ENCODE peak calls at places on chromosomes 6 and 20, in four cellular contexts. I is heart right ventricle, B is left lung, Z is ovary. R is an unnamed sample.

GRCh38 chr6:16278048-16278724 is 39.8 kb downstream of the GMPR start:
- DNase-seq in I (no peak), B (no peak), Z (no peak), R (no peak)

GRCh38 chr6:137870744-137871247 is 3.7 kb downstream of the TNFAIP3 start:
- DNase-seq in I (no peak), B (no peak), Z (no peak), R (no peak)

GRCh38 chr20:48284837-48285236 is 499.6 kb upstream of the SULF2 start:
- DNase-seq in I (no peak), B (no peak), Z (no peak), R (no peak)

GRCh38 chr6:328184-328670 is 35.9 kb downstream of the DUSP22 start:
- DNase-seq in I (no peak), B (no peak), Z (no peak), R (peak)

GRCh38 chr20:48791666-48792071 is 36.1 kb downstream of the PREX1 start:
- DNase-seq in I (no peak), B (no peak), Z (no peak), R (peak)

GRCh38 chr20:40322941-40323340 is 366.1 kb downstream of the MAFB start:
- DNase-seq in I (no peak), B (no peak), Z (no peak), R (no peak)

GRCh38 chr6:21900730-21901129 is 307.2 kb downstream of the SOX4 start:
- DNase-seq in I (no peak), B (no peak), Z (no peak), R (no peak)

GRCh38 chr6:30646450-30647038 is 389 bp upstream of the C6orf136 start:
- DNase-seq in I (peak), B (peak), Z (peak), R (peak)

GRCh38 chr6:1481326-1481725 is 92.0 kb downstream of the FOXF2 start:
- DNase-seq in I (no peak), B (no peak), Z (no peak), R (peak)

GRCh38 chr6:131269565-131270391 is 134.5 kb downstream of the AKAP7 start:
- DNase-seq in I (no peak), B (no peak), Z (no peak), R (no peak)

GRCh38 chr6:89834884-89835792 is 5.5 kb downstream of the CASP8AP2 start:
- DNase-seq in I (no peak), B (no peak), Z (no peak), R (no peak)

GRCh38 chr6:15116889-15117288 is 129.0 kb upstream of the JARID2 start:
- DNase-seq in I (no peak), B (no peak), Z (no peak), R (no peak)

GRCh38 chr20:22383156-22383555 is 201.2 kb downstream of the FOXA2 start:
- DNase-seq in I (no peak), B (no peak), Z (no peak), R (no peak)

GRCh38 chr20:49052334-49052733 is 6.2 kb downstream of the CSE1L start:
- DNase-seq in I (no peak), B (no peak), Z (no peak), R (no peak)

GRCh38 chr6:167706313-167707109 is 120.2 kb upstream of the AFDN start:
- DNase-seq in I (no peak), B (no peak), Z (no peak), R (no peak)

GRCh38 chr6:33622456-33623431 is 1.6 kb downstream of the ITPR3 start:
- DNase-seq in I (no peak), B (no peak), Z (no peak), R (no peak)

GRCh38 chr6:134468633-134469032 is 150.7 kb upstream of the SGK1 start:
- DNase-seq in I (no peak), B (no peak), Z (no peak), R (no peak)

GRCh38 chr6:4008324-4009047 is 70.5 kb downstream of the FAM217A start:
- DNase-seq in I (no peak), B (no peak), Z (no peak), R (peak)

GRCh38 chr6:35230950-35231349 is 17.2 kb downstream of the SCUBE3 start:
- DNase-seq in I (peak), B (no peak), Z (peak), R (no peak)

GRCh38 chr6:160519603-160520042 is 144.5 kb downstream of the LPA start:
- DNase-seq in I (no peak), B (no peak), Z (no peak), R (no peak)

GRCh38 chr6:466564-466963 is 75.0 kb downstream of the IRF4 start:
- DNase-seq in I (no peak), B (no peak), Z (no peak), R (no peak)

GRCh38 chr20:4069741-4070140 is 54.4 kb upstream of the RNF24 start:
- DNase-seq in I (no peak), B (no peak), Z (no peak), R (no peak)

GRCh38 chr6:137926207-137926731 is 59.2 kb downstream of the TNFAIP3 start:
- DNase-seq in I (no peak), B (no peak), Z (no peak), R (peak)

GRCh38 chr20:34375977-34376430 is 12.9 kb downstream of the ITCH start:
- DNase-seq in I (no peak), B (no peak), Z (no peak), R (no peak)

GRCh38 chr6:148533309-148534107 is 190.9 kb downstream of the SASH1 start:
- DNase-seq in I (no peak), B (no peak), Z (no peak), R (no peak)

GRCh38 chr6:6593876-6594275 is 5.4 kb downstream of the LY86 start:
- DNase-seq in I (no peak), B (no peak), Z (no peak), R (no peak)

GRCh38 chr6:105982761-105983600 is 103.2 kb upstream of the PRDM1 start:
- DNase-seq in I (no peak), B (no peak), Z (no peak), R (no peak)

GRCh38 chr6:26473429-26473757 is 15.6 kb downstream of the BTN2A1 start:
- DNase-seq in I (no peak), B (no peak), Z (no peak), R (no peak)

GRCh38 chr6:88705601-88706000 is 257.8 kb downstream of the RNGTT start:
- DNase-seq in I (no peak), B (no peak), Z (no peak), R (no peak)

GRCh38 chr20:51731771-51732453 is 36.3 kb downstream of the ATP9A start:
- DNase-seq in I (no peak), B (no peak), Z (peak), R (no peak)

GRCh38 chr6:4957521-4958231 is 46.2 kb downstream of the RPP40 start:
- DNase-seq in I (no peak), B (no peak), Z (no peak), R (no peak)

GRCh38 chr6:41767112-41767946 is 12.4 kb downstream of the FRS3 start:
- DNase-seq in I (no peak), B (no peak), Z (no peak), R (peak)

GRCh38 chr6:140744648-140745320 is 1370.3 kb upstream of the CITED2 start:
- DNase-seq in I (no peak), B (no peak), Z (no peak), R (peak)

GRCh38 chr20:50911030-50911429 is 20.2 kb downstream of the ADNP start:
- DNase-seq in I (no peak), B (no peak), Z (no peak), R (peak)

GRCh38 chr6:162343196-162343901 is 384.2 kb downstream of the PRKN start:
- DNase-seq in I (no peak), B (no peak), Z (no peak), R (no peak)

GRCh38 chr20:48329676-48330644 is 497.8 kb downstream of the PREX1 start:
- DNase-seq in I (no peak), B (no peak), Z (peak), R (no peak)

GRCh38 chr20:57280221-57280620 is 13.8 kb upstream of the BMP7 start:
- DNase-seq in I (no peak), B (no peak), Z (no peak), R (no peak)

GRCh38 chr20:59518881-59519706 is 85.2 kb upstream of the PHACTR3 start:
- DNase-seq in I (no peak), B (no peak), Z (no peak), R (peak)

GRCh38 chr6:157675859-157676640 is 147.0 kb upstream of the SNX9 start:
- DNase-seq in I (no peak), B (no peak), Z (no peak), R (no peak)

GRCh38 chr6:161327360-161327953 is 53.6 kb upstream of the AGPAT4 start:
- DNase-seq in I (no peak), B (no peak), Z (no peak), R (no peak)

GRCh38 chr20:43959079-43959919 is 44.6 kb downstream of the TOX2 start:
- DNase-seq in I (no peak), B (no peak), Z (no peak), R (no peak)
- TF ChIP-seq CTCF in I (no peak), B (no peak), Z (no peak), R (no peak)

GRCh38 chr20:63500151-63500901 is 1.4 kb upstream of the EEF1A2 start:
- DNase-seq in I (no peak), B (peak), Z (no peak), R (no peak)

GRCh38 chr20:63497138-63497945 is 1.5 kb downstream of the EEF1A2 start:
- DNase-seq in I (no peak), B (peak), Z (no peak), R (no peak)

GRCh38 chr20:63499333-63499969 is 568 bp upstream of the EEF1A2 start:
- DNase-seq in I (no peak), B (peak), Z (no peak), R (no peak)

GRCh38 chr20:63497946-63498935 is 642 bp downstream of the EEF1A2 start:
- DNase-seq in I (peak), B (peak), Z (no peak), R (no peak)

DNA sequence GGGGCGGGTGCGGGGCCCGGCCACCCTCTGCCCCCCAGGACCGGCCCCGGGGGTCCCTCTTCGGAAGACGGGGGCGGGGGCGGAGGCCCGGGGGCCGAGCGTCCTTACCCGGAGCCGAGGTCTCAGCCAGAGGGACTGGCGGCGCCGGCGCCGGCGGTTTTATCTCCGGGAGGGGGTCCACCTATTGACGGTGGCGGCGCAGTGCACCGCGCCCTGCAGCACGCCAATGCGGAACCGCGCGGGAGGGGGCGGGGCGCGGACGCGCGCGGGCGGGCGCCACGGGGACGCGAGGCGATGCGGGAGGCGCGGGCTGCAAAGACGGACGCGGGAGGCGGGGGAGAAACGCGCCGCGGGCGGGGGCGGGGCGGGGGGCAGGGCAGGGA is at the start of gene EEF1A2:
- DNase-seq in I (peak), B (peak), Z (no peak), R (no peak)
- H3K4me3 ChIP-seq in I (peak), B (peak), Z (peak), R (no peak)

GRCh38 chr6:108523697-108524096 is 37.0 kb upstream of the FOXO3 start:
- DNase-seq in I (no peak), B (no peak), Z (no peak), R (no peak)

GRCh38 chr6:108524528-108525218 is 36.0 kb upstream of the FOXO3 start:
- DNase-seq in I (no peak), B (no peak), Z (no peak), R (no peak)

GRCh38 chr6:108521616-108522107 is 39.1 kb upstream of the FOXO3 start:
- DNase-seq in I (no peak), B (no peak), Z (no peak), R (no peak)

DNA sequence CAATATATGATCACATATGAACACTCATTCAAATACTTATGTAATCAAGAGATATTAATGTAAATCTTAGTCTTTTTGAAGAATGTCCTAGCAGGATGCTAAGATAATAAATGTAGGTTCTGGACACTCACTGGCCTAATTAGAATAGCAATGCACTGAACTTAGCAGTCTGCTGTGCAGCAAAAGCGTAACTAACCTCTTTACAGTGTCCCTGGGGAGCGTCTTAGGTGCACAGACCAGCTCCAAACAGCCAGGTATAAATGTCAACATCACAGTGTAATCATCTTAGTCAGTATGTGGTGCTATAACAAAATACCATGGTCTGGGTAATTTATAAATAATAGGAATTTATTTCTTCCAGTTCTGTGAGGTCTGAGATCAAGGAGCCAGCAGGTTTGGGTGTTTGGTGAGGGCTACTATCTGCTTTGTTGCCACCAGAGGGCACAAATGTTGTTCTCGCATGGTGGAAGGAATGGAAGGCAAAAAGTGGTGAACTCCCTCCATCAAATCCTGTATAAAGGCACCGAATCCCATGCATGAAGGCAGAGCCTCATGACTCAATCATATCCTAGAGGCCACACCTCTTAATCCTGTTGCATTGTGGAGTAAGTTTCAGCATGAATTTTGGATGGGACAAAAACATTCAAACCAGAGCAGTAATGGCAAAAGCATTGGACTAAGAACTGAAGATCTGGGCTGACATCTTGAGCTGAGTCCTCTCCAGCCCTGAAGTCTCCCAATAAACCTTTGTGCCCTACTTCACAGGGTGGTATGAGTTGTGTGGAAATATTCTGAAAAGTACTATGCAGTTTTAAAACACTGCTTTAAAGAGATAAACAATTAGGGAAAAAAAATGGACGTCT is 41.8 kb upstream of the FOXO3 start:
- DNase-seq in I (no peak), B (no peak), Z (no peak), R (no peak)
- TF ChIP-seq CTCF in I (peak), B (no peak), Z (no peak), R (peak)

GRCh38 chr20:44959896-44960852 is at the start of gene TOMM34:
- DNase-seq in I (peak), B (peak), Z (peak), R (peak)

GRCh38 chr20:44961024-44961866 is 1.0 kb upstream of the TOMM34 start:
- DNase-seq in I (no peak), B (no peak), Z (no peak), R (no peak)

GRCh38 chr20:44959082-44959895 is 908 bp downstream of the TOMM34 start:
- DNase-seq in I (no peak), B (no peak), Z (no peak), R (no peak)

GRCh38 chr20:44956410-44956809 is 3.8 kb downstream of the TOMM34 start:
- DNase-seq in I (no peak), B (no peak), Z (no peak), R (no peak)

GRCh38 chr20:44958276-44958675 is 1.9 kb downstream of the TOMM34 start:
- DNase-seq in I (no peak), B (no peak), Z (no peak), R (no peak)
- H3K4me3 ChIP-seq in I (no peak), B (no peak), Z (no peak), R (no peak)